ENCODE peak calls at places on chromosomes 4 and X, in seven cellular contexts. Z is mammary epithelial cell, N is HFF-Myc, A is tibial artery, M is HCT116, W is fibroblast of pulmonary artery, I is GM23338. S is an unnamed sample.

GRCh38 chr4:40702800-40703151 is 47.0 kb upstream of the NSUN7 start:
- DNase-seq in Z (no peak), N (no peak), A (no peak), M (no peak), W (no peak), I (no peak), S (no peak)

GRCh38 chrX:74449937-74450330 is 28.6 kb downstream of the SLC16A2 start:
- DNase-seq in Z (peak), N (no peak), A (no peak), M (no peak), W (peak), I (no peak), S (peak)

GRCh38 chr4:140790765-140791164 is 34.6 kb upstream of the TBC1D9 start:
- DNase-seq in Z (peak), N (no peak), A (no peak), M (no peak), W (peak), I (no peak), S (no peak)

GRCh38 chr4:84691170-84691691 is 108.3 kb downstream of the CDS1 start:
- DNase-seq in Z (peak), N (peak), A (no peak), M (peak), W (peak), I (peak), S (peak)

GRCh38 chrX:116009348-116009747 is 161.2 kb upstream of the AGTR2 start:
- DNase-seq in Z (no peak), N (no peak), A (no peak), M (no peak), W (no peak), I (no peak), S (no peak)

GRCh38 chrX:29530520-29530919 is 684.8 kb upstream of the MAGEB2 start:
- DNase-seq in Z (peak), N (no peak), A (no peak), M (no peak), W (peak), I (no peak), S (peak)

GRCh38 chr4:47686294-47686872 is 151.5 kb downstream of the CORIN start:
- DNase-seq in Z (peak), N (no peak), A (no peak), M (peak), W (peak), I (peak), S (peak)

GRCh38 chrX:108740299-108740774 is 4.0 kb upstream of the IRS4 start:
- DNase-seq in Z (no peak), N (no peak), A (no peak), M (no peak), W (no peak), I (no peak), S (no peak)

GRCh38 chrX:49000640-49001039 is 1.4 kb downstream of the GRIPAP1 start:
- DNase-seq in Z (no peak), N (no peak), A (no peak), M (no peak), W (no peak), I (no peak), S (no peak)

GRCh38 chr4:56656346-56656643 is 24.8 kb downstream of the HOPX start:
- DNase-seq in Z (no peak), N (no peak), A (no peak), M (no peak), W (no peak), I (peak), S (no peak)

GRCh38 chr4:135418353-135418752 is 1216.8 kb upstream of the PABPC4L start:
- DNase-seq in Z (no peak), N (no peak), A (no peak), M (peak), W (peak), I (peak), S (no peak)

GRCh38 chr4:185470503-185471195 is 884 bp downstream of the CCDC110 start:
- DNase-seq in Z (peak), N (no peak), A (peak), M (peak), W (peak), I (peak), S (peak)

GRCh38 chr4:126839066-126839465 is 793.7 kb upstream of the INTU start:
- DNase-seq in Z (no peak), N (peak), A (no peak), M (no peak), W (peak), I (no peak), S (peak)

GRCh38 chr4:99390060-99390459 is 37.5 kb upstream of the ADH1C start:
- DNase-seq in Z (no peak), N (no peak), A (no peak), M (no peak), W (peak), I (no peak), S (peak)

GRCh38 chr4:38194202-38194601 is 234.0 kb downstream of the PTTG2 start:
- DNase-seq in Z (no peak), N (no peak), A (no peak), M (no peak), W (no peak), I (no peak), S (no peak)

DNA sequence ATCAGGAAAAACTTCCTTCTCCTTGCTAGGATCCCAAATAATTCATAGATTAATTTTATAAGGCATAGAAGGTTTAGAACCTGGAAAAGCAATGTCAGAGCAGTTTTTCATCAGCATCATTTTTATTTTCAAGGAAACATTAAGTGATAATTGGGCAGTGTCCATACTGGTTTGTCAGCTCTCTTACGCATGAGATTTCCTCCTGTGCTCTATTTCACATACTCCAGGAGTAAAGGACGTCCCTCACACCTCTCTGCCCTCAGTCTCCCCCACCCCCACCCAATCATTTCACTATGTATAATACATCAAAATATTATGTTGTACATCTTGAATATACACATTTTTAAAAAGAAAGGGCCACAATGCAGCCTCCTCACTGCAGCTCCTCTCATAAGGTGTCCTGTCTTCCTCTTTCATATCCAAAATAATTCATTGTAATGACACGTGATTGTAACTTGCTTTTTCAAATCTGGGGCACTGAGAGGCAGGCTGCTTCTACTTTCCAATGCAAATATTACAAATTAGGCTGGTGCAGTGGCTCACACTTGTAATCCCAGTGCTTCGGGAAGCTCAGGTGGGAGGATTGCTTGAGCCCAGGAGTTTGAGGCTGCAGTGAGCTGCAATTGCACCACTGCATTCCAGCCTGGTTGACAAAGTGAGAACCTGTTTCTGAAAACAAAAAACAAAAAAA is 34.4 kb downstream of the ARHGEF38 start:
- DNase-seq in Z (no peak), N (no peak), A (no peak), M (no peak), W (no peak), I (no peak), S (no peak)
- H3K4me3 ChIP-seq in Z (no peak), N (no peak), A (no peak), M (no peak), W (no peak), I (no peak), S (no peak)

GRCh38 chrX:69038826-69039225 is 126.4 kb downstream of the PJA1 start:
- DNase-seq in Z (no peak), N (no peak), A (no peak), M (no peak), W (no peak), I (no peak), S (no peak)
- TF ChIP-seq CTCF in Z (no peak), N (no peak), A (no peak), M (no peak), W (no peak), I (no peak), S (no peak)

GRCh38 chrX:103415528-103415927 is 39.2 kb downstream of the BEX3 start:
- DNase-seq in Z (no peak), N (no peak), A (no peak), M (no peak), W (no peak), I (no peak), S (no peak)

GRCh38 chrX:103417370-103417769 is 41.0 kb downstream of the BEX3 start:
- DNase-seq in Z (no peak), N (no peak), A (no peak), M (no peak), W (no peak), I (peak), S (no peak)

GRCh38 chrX:103418811-103419210 is 42.5 kb downstream of the BEX3 start:
- DNase-seq in Z (no peak), N (no peak), A (no peak), M (no peak), W (peak), I (no peak), S (no peak)

GRCh38 chrX:103415068-103415467 is 38.7 kb downstream of the BEX3 start:
- DNase-seq in Z (no peak), N (no peak), A (no peak), M (no peak), W (no peak), I (no peak), S (no peak)

DNA sequence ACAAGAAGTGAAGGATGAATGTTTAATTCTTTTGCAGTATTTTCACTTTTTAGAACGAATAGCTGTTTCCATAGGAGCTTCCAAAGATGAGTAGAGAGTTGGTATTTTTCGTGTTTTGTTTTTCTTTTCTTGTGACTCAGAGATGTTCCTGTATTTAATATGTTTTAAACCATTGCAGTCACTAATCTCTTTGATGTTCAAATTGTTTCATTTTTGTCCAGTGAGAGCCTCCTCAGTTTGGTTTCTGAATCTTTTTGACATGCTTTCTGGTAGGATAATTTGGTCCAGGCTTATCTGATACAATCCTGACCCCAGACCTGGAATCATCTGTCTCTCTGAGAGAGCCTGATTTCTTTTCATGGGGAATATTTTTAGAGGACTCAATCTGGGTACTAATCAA is 41.6 kb downstream of the BEX3 start:
- DNase-seq in Z (no peak), N (no peak), A (no peak), M (no peak), W (no peak), I (no peak), S (peak)
- H3K4me3 ChIP-seq in Z (no peak), N (no peak), A (no peak), M (no peak), W (no peak), I (no peak), S (no peak)

GRCh38 chr4:55545133-55545532 is 1.6 kb downstream of the CLOCK start:
- DNase-seq in Z (peak), N (no peak), A (no peak), M (peak), W (peak), I (peak), S (peak)

GRCh38 chr4:55547461-55547770 is 707 bp upstream of the CLOCK start:
- DNase-seq in Z (no peak), N (no peak), A (no peak), M (no peak), W (no peak), I (peak), S (peak)

GRCh38 chr4:55546633-55547460 is at the start of gene CLOCK:
- DNase-seq in Z (peak), N (peak), A (peak), M (peak), W (peak), I (peak), S (peak)

GRCh38 chr4:55545681-55546632 is 752 bp downstream of the CLOCK start:
- DNase-seq in Z (peak), N (no peak), A (peak), M (peak), W (peak), I (peak), S (peak)

DNA sequence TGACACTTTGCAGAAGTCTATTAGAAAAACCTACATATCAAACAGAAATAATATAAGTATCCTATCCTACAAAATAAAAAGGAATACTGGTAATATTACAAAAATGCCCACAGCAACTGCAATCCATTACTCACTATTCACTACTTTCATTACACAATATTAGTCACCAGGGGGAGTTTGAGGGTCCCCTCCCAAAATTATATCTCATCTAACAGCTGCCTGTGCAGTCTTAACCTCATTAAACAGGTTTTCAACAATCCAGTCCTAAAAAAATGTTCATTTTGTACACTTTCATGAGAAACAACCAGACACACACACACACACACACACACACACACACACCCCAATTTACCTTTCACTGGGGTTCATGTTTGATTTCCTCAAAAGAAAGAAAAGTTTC is 2.9 kb downstream of the CLOCK start:
- DNase-seq in Z (no peak), N (no peak), A (no peak), M (peak), W (peak), I (no peak), S (peak)
- TF ChIP-seq CTCF in Z (no peak), N (no peak), A (no peak), M (no peak), W (peak), I (peak), S (peak)

GRCh38 chr4:8316251-8316771 is 46.8 kb downstream of the HTRA3 start:
- DNase-seq in Z (no peak), N (no peak), A (peak), M (no peak), W (no peak), I (peak), S (no peak)

GRCh38 chr4:8314691-8315255 is 45.2 kb downstream of the HTRA3 start:
- DNase-seq in Z (no peak), N (no peak), A (no peak), M (no peak), W (no peak), I (no peak), S (no peak)

GRCh38 chr4:8316911-8317351 is 47.4 kb downstream of the HTRA3 start:
- DNase-seq in Z (no peak), N (no peak), A (peak), M (no peak), W (no peak), I (no peak), S (no peak)

GRCh38 chr4:8317474-8317873 is 47.9 kb downstream of the HTRA3 start:
- DNase-seq in Z (no peak), N (no peak), A (no peak), M (no peak), W (no peak), I (no peak), S (no peak)

DNA sequence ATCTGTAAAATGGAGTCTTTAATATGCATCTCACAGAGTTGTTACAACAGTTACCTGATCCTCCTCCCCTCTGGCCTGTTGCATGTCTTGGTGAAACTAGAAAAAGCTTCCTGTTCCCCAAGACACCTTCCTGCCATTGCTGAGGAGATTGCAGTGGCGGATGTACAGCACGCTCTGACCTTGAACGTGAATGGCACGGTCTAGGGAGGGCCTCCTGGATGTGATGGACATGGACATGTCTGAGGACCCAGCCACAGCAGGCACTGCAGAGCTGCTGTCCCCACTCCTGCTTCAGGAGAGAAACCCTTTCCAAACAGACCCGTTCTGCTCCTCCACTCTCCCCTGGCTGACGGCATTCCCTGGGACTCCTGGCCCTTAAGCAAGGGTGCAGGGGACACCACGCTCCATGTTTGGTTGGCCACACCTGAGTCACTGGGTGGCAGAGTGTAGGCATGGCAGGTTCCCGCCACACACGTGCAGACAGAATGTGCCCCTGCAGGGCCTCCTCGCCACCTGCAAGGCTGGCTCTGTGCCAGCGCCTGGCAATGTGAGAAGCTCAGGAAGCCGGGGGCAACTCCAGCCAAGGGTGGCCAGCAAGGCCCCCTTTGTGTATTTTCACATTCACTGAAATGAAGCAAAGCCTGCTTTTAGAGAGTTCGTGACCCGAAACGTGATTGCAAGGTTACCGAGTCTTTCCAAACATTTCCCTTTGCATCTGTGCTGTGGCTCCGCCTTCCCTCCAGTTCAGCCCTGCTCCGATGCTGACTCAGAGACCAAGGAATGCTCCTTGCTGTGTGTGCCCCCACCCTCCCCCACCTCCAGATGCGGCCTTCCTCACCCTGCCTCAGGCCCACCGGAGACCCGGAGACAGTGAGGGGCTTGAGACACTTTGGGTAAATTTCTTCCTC is 46.0 kb downstream of the HTRA3 start:
- DNase-seq in Z (peak), N (peak), A (peak), M (peak), W (peak), I (peak), S (peak)
- H3K4me3 ChIP-seq in Z (no peak), N (no peak), A (no peak), M (no peak), W (no peak), I (no peak), S (no peak)

DNA sequence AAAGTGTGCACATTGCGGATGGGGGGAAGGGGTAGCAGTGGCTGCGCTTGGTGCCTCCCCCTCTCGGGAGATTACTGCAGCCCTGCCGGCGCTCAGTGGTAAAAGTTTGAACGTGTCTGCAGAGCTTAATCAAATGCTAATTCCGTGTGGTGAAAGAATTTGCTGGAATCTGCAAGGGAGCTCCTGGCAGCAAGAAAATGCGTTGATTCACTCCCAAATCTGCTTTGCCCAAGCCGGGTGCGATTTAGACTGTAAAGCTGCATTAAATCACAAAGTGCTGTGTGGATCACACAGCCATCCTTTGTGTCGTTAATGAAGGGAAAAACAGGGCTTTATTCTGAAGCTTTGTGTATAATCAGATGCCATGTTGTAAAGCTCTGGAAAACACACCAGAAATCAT is 444.1 kb downstream of the BCOR start:
- DNase-seq in Z (no peak), N (no peak), A (no peak), M (no peak), W (no peak), I (peak), S (no peak)
- TF ChIP-seq CTCF in Z (no peak), N (no peak), A (no peak), M (no peak), W (no peak), I (no peak), S (no peak)